ENCODE peak calls at places on chromosome 4, in seven cellular contexts. N, G, R, H, B, M and C are unnamed samples. For H3K4me1, the result is how much of the 10 kb centered on the place peaks cover.

GRCh38 chr4:63316633-63317032 is 1092.6 kb downstream of the TECRL start:
- DNase-seq in H (no peak), B (no peak), R (no peak), N (no peak), M (no peak), G (no peak), C (no peak)

GRCh38 chr4:30959781-30960485 is 239.8 kb downstream of the PCDH7 start:
- DNase-seq in H (no peak), G (no peak), M (no peak), B (no peak), R (no peak), N (no peak), C (no peak)

GRCh38 chr4:36467670-36468069 is 186.3 kb downstream of the DTHD1 start:
- DNase-seq in B (no peak), H (no peak), N (no peak), M (no peak), G (no peak), R (no peak), C (no peak)

GRCh38 chr4:186146443-186146842 is 41.9 kb downstream of the FAM149A start:
- DNase-seq in B (no peak), M (no peak), H (no peak), N (no peak), G (no peak), R (no peak), C (no peak)

GRCh38 chr4:53235547-53235946 is 130.3 kb downstream of the SCFD2 start:
- DNase-seq in G (no peak), R (no peak), B (no peak), H (no peak), N (no peak), M (no peak), C (no peak)

GRCh38 chr4:702618-703048 is 3.0 kb upstream of the PCGF3 start:
- DNase-seq in G (no peak), B (peak), N (no peak), H (no peak), R (no peak), M (no peak), C (no peak)

GRCh38 chr4:106369456-106370060 is 980 bp upstream of the GIMD1 start:
- DNase-seq in B (no peak), R (peak), N (peak), M (no peak), G (peak), H (peak), C (peak)

GRCh38 chr4:76270776-76271175 is 19.3 kb downstream of the FAM47E start:
- DNase-seq in H (no peak), G (no peak), R (no peak), M (no peak), B (no peak), N (no peak), C (no peak)

GRCh38 chr4:28443786-28444412 is 1583.3 kb downstream of the STIM2 start:
- DNase-seq in N (no peak), M (no peak), R (no peak), B (no peak), G (no peak), H (no peak), C (peak)

GRCh38 chr4:56410247-56410646 is 23.0 kb upstream of the AASDH start:
- DNase-seq in N (no peak), M (no peak), G (peak), R (peak), B (peak), H (no peak), C (peak)

GRCh38 chr4:10461091-10461849 is 4.0 kb upstream of the ZNF518B start:
- DNase-seq in R (peak), M (peak), H (peak), N (peak), B (peak), G (peak), C (peak)

GRCh38 chr4:153757407-153757806 is 2.4 kb downstream of the RNF175 start:
- DNase-seq in H (no peak), B (no peak), N (no peak), R (no peak), M (no peak), G (no peak), C (no peak)

GRCh38 chr4:3244002-3244401 is 5.0 kb upstream of the MSANTD1 start:
- DNase-seq in G (no peak), B (no peak), M (no peak), H (no peak), R (no peak), N (no peak), C (no peak)

GRCh38 chr4:56220261-56220660 is 167.0 kb downstream of the AASDH start:
- DNase-seq in B (no peak), H (no peak), R (no peak), N (no peak), M (no peak), G (no peak), C (no peak)

GRCh38 chr4:4673070-4673469 is 131.2 kb upstream of the STX18 start:
- DNase-seq in N (no peak), R (peak), M (no peak), H (no peak), B (no peak), G (peak), C (no peak)

GRCh38 chr4:53126099-53126498 is 239.8 kb downstream of the SCFD2 start:
- DNase-seq in B (no peak), G (no peak), N (no peak), R (no peak), H (no peak), M (no peak), C (no peak)

GRCh38 chr4:26459054-26459755 is 31.1 kb downstream of the CCKAR start:
- DNase-seq in B (no peak), N (peak), R (peak), M (no peak), G (peak), H (peak), C (no peak)

DNA sequence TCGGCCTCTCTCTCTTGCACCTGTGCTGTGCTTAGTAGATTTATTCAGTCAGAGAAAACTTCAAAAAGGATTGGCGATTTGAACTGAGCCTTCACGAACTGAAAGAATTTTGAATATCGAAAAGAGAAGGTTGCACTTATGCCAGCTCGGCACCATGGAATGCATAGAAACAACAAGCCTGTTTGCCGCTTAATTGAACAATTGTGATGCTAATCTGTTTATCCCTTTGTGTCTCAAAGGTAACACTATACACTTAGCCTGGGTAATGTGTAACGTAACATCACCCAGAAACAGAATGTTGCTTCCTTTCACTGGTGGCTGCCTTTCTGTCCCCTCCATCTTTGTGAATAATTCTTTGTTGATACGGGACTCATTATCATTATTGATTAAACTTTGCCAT is 400.4 kb downstream of the RAPGEF2 start:
- DNase-seq in N (no peak), G (no peak), R (no peak), M (no peak), H (no peak), B (no peak), C (no peak)
- H3K4me1 ChIP-seq in N (under half), G (under half), R (under half), M (under half), H (under half), B (under half), C (under half)

GRCh38 chr4:139651282-139652194 is 14.1 kb upstream of the MGST2 start:
- DNase-seq in G (peak), M (peak), R (peak), H (no peak), B (peak), N (peak), C (peak)

GRCh38 chr4:139643042-139643895 is 22.4 kb upstream of the MGST2 start:
- DNase-seq in N (no peak), R (no peak), G (no peak), B (no peak), M (no peak), H (no peak), C (no peak)

GRCh38 chr4:139645458-139645857 is 20.2 kb upstream of the MGST2 start:
- DNase-seq in B (peak), R (no peak), M (no peak), N (no peak), G (no peak), H (no peak), C (no peak)

GRCh38 chr4:139647184-139647583 is 18.4 kb upstream of the MGST2 start:
- DNase-seq in G (no peak), M (no peak), H (no peak), N (no peak), R (no peak), B (no peak), C (no peak)

GRCh38 chr4:139647952-139648351 is 17.7 kb upstream of the MGST2 start:
- DNase-seq in H (no peak), N (no peak), G (no peak), M (no peak), B (no peak), R (no peak), C (no peak)
- H3K4me1 ChIP-seq in H (under half), N (under half), G (under half), M (under half), B (under half), R (under half), C (under half)

GRCh38 chr4:16213107-16213506 is 13.2 kb downstream of the TAPT1 start:
- DNase-seq in B (no peak), N (no peak), M (no peak), R (no peak), G (no peak), H (no peak), C (no peak)
- H3K4me1 ChIP-seq in B (half or more), N (under half), M (under half), R (under half), G (under half), H (under half), C (under half)

GRCh38 chr4:156962069-156962377 is 9.6 kb downstream of the PDGFC start:
- DNase-seq in M (no peak), G (no peak), B (no peak), N (no peak), H (no peak), R (no peak), C (no peak)
- H3K4me1 ChIP-seq in M (under half), G (under half), B (half or more), N (under half), H (half or more), R (under half), C (under half)

GRCh38 chr4:159520074-159520473 is 417.2 kb downstream of the RAPGEF2 start:
- DNase-seq in H (no peak), N (no peak), M (no peak), R (no peak), B (no peak), G (peak), C (no peak)

GRCh38 chr4:159516556-159516955 is 413.7 kb downstream of the RAPGEF2 start:
- DNase-seq in H (no peak), M (no peak), G (peak), N (no peak), B (no peak), R (peak), C (no peak)

GRCh38 chr4:159515314-159516025 is 412.6 kb downstream of the RAPGEF2 start:
- DNase-seq in H (no peak), N (no peak), B (no peak), G (peak), R (no peak), M (no peak), C (no peak)
- H3K4me1 ChIP-seq in H (under half), N (under half), B (under half), G (under half), R (under half), M (under half), C (under half)

GRCh38 chr4:142354041-142354440 is 492.1 kb downstream of the INPP4B start:
- DNase-seq in M (no peak), B (no peak), H (no peak), G (no peak), R (no peak), N (no peak), C (no peak)

GRCh38 chr4:142353149-142353738 is 492.9 kb downstream of the INPP4B start:
- DNase-seq in R (peak), N (peak), B (no peak), H (no peak), M (no peak), G (peak), C (no peak)

GRCh38 chr4:142351958-142352357 is 494.1 kb downstream of the INPP4B start:
- DNase-seq in B (no peak), R (no peak), M (no peak), H (no peak), N (no peak), G (peak), C (no peak)

GRCh38 chr4:142350886-142351285 is 495.2 kb downstream of the INPP4B start:
- DNase-seq in B (no peak), N (no peak), H (no peak), G (peak), R (peak), M (no peak), C (no peak)

DNA sequence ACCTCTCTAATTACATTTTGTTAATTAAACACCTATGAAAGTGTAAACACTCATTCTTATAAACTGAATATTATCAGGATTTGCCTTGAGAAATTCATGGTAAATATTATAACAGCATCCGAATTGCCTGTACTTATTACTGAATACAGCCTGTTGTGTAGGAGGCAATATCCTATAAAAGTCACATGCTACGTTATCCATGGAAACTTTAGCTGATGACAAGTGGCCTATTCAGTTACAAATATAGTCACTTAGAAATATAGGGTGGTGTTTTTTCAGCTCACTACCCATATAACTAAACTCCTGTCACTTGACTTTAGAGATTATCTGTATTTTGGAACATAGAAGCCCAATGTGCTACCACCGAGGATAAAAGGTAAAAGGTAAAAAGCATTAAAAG is 493.4 kb downstream of the INPP4B start:
- DNase-seq in B (no peak), M (no peak), N (no peak), H (no peak), G (peak), R (no peak), C (no peak)
- H3K4me1 ChIP-seq in B (half or more), M (half or more), N (half or more), H (under half), G (under half), R (under half), C (under half)